ENCODE peak calls at places on chromosomes 11 and 22, in nine cellular contexts. X is endothelial cell of umbilical vein, J is HCT116, O is tibial nerve, C is body of pancreas, S is heart left ventricle, K is stomach, H is Peyer's patch, P is A549. Z is an unnamed sample.
A peak's percentile ranks its signal among the peaks of the same experiment; 100 is the strongest.

GRCh38 chr22:45073064-45073463 is 63.3 kb upstream of the PHF21B start:
- DNase-seq in H (no peak), K (no peak), O (no peak), X (no peak), C (no peak), S (no peak), P (no peak), J (no peak), Z (no peak)

GRCh38 chr22:17303441-17303839 is 65.8 kb upstream of the CECR2 start:
- DNase-seq in S (no peak), J (no peak), H (no peak), P (no peak), K (peak; percentile 13), X (no peak), O (no peak), C (no peak), Z (no peak)

GRCh38 chr11:3199537-3200295 is 18.9 kb downstream of the MRGPRG start:
- DNase-seq in C (no peak), P (no peak), S (no peak), X (no peak), J (no peak), H (no peak), K (no peak), O (no peak), Z (no peak)

GRCh38 chr11:67279589-67280340 is 9.3 kb upstream of the ANKRD13D start:
- DNase-seq in S (peak; percentile 52), P (no peak), O (no peak), J (no peak), X (no peak), H (peak; percentile 45), K (no peak), C (peak; percentile 2), Z (no peak)

GRCh38 chr11:43010042-43010441 is 301.8 kb upstream of the API5 start:
- DNase-seq in X (no peak), O (no peak), K (no peak), C (no peak), S (no peak), H (no peak), P (no peak), J (no peak), Z (no peak)

GRCh38 chr11:111982532-111983186 is 42.5 kb upstream of the DLAT start:
- DNase-seq in O (no peak), J (no peak), H (no peak), S (no peak), P (no peak), C (peak; percentile 29), K (no peak), X (no peak), Z (no peak)

GRCh38 chr11:93515438-93515837 is 27.8 kb downstream of the SMCO4 start:
- DNase-seq in P (no peak), C (no peak), H (no peak), O (no peak), J (no peak), X (peak; percentile 51), K (no peak), S (no peak), Z (no peak)

GRCh38 chr11:47147250-47147649 is 29.4 kb downstream of the ARFGAP2 start:
- DNase-seq in K (no peak), P (no peak), X (no peak), S (no peak), O (no peak), H (no peak), J (no peak), C (no peak), Z (no peak)

GRCh38 chr11:108112059-108112458 is 9.3 kb upstream of the ACAT1 start:
- DNase-seq in O (no peak), P (no peak), X (no peak), K (no peak), C (no peak), J (no peak), S (no peak), H (no peak), Z (no peak)

GRCh38 chr11:108111126-108111525 is 10.2 kb upstream of the ACAT1 start:
- DNase-seq in K (no peak), X (no peak), O (no peak), P (no peak), J (no peak), S (no peak), C (no peak), H (no peak), Z (no peak)

GRCh38 chr11:108117746-108118371 is 3.5 kb upstream of the ACAT1 start:
- DNase-seq in X (peak; percentile 64), P (peak; percentile 63), H (no peak), S (no peak), C (no peak), O (no peak), J (peak; percentile 52), K (no peak), Z (no peak)

GRCh38 chr11:108121274-108122155 is at the start of gene ACAT1:
- DNase-seq in J (peak; percentile 78), X (peak; percentile 92), O (peak; percentile 98), C (peak; percentile 98), P (peak; percentile 86), K (peak; percentile 99), H (peak; percentile 99), S (peak; percentile 100), Z (peak; percentile 77)

DNA sequence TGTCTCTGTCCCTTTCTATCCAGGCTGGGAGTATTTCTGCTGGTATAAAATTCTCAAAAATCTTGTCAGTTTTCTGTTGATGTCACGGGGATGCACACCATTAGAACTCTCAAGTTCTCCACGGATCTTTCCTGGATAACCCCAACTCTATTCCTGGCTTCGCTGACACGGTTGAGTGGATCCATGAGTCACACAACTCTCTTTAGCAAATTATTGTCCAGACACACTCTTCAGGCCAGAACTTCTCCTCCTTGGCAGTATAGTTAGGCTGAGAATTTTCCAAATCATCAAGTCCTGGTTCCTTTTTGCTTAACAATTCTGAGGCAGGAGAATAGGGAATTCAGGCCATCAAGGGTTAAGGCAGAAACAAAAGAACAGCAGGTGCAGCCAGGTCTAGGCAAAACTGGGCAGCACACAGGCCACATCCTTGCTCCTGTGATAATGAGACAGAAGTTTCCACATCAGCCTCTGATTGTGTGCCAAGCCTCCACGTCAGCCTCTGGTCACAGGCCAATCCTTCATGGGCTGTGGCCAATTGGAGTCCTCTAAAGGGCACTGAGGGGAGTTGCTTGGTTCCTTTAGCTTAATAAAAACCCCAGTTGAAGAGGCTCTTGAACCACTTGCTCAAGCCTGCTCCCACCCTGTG is 5.7 kb upstream of the ACAT1 start:
- DNase-seq in C (peak; percentile 95), O (peak; percentile 86), K (peak; percentile 91), J (no peak), H (peak; percentile 77), X (peak; percentile 93), S (peak; percentile 85), P (peak; percentile 53), Z (peak; percentile 16)
- TF ChIP-seq POLR2A in C (no peak), O (no peak), K (no peak), J (no peak), H (no peak), X (no peak), S (no peak), P (no peak), Z (no peak)

DNA sequence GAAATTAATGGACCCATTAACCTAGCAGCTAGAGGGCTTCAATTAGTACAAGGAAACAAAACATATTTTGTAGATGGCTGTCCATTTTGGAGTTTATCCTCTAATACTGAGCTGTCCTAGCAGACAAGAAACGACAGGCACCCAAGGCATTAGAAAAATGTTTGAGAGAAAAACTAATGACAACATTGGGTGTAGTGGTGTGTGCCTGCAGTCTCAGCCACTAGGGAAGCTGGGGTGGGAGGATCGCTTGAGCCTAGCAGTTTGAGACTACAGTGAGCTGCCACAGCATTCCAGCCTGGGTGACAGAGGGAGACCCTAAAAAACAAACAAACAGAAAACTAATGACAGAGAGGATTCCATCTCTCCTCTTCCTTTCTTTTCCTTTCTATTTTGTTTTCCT is 1.5 kb downstream of the A4GALT start:
- DNase-seq in S (no peak), O (no peak), K (no peak), J (no peak), C (no peak), H (no peak), P (no peak), X (no peak), Z (no peak)
- TF ChIP-seq POLR2A in S (no peak), O (no peak), K (no peak), J (no peak), C (no peak), H (no peak), P (no peak), X (no peak), Z (no peak)

GRCh38 chr22:21738081-21738480 is 2.5 kb upstream of the YPEL1 start:
- DNase-seq in K (no peak), H (no peak), O (no peak), P (no peak), C (no peak), X (no peak), J (no peak), S (no peak), Z (no peak)

GRCh38 chr22:21735198-21736083 is at the start of gene YPEL1:
- DNase-seq in J (peak; percentile 70), C (peak; percentile 98), H (peak; percentile 98), X (peak; percentile 98), S (peak; percentile 99), K (peak; percentile 98), O (peak; percentile 96), P (peak; percentile 94), Z (peak; percentile 89)

GRCh38 chr22:21736948-21737347 is 1.4 kb upstream of the YPEL1 start:
- DNase-seq in O (no peak), C (no peak), J (no peak), K (no peak), X (no peak), S (no peak), H (no peak), P (no peak), Z (no peak)

GRCh38 chr22:21734540-21735197 is 925 bp downstream of the YPEL1 start:
- DNase-seq in J (no peak), C (peak; percentile 19), X (peak; percentile 32), H (no peak), K (no peak), O (no peak), P (no peak), S (no peak), Z (no peak)

GRCh38 chr22:21736084-21736642 is 569 bp upstream of the YPEL1 start:
- DNase-seq in X (no peak), H (no peak), J (no peak), S (no peak), C (no peak), O (no peak), P (no peak), K (no peak), Z (no peak)
- TF ChIP-seq POLR2A in X (no peak), H (no peak), J (no peak), S (no peak), C (peak; percentile 54), O (no peak), P (peak; percentile 57), K (no peak), Z (no peak)

GRCh38 chr11:10566257-10566956 is 2.1 kb downstream of the LYVE1 start:
- DNase-seq in P (no peak), O (no peak), C (no peak), X (no peak), J (no peak), K (no peak), H (no peak), S (no peak), Z (no peak)

GRCh38 chr11:10564692-10565318 is 3.7 kb downstream of the LYVE1 start:
- DNase-seq in P (no peak), K (no peak), C (no peak), S (no peak), X (peak; percentile 49), J (no peak), H (no peak), O (no peak), Z (no peak)

GRCh38 chr11:10565493-10565892 is 3.0 kb downstream of the LYVE1 start:
- DNase-seq in X (no peak), O (no peak), C (no peak), S (no peak), K (no peak), P (no peak), H (no peak), J (no peak), Z (no peak)

GRCh38 chr11:10567466-10567865 is 999 bp downstream of the LYVE1 start:
- DNase-seq in X (no peak), S (no peak), J (no peak), P (no peak), O (no peak), H (no peak), K (no peak), C (no peak), Z (no peak)

DNA sequence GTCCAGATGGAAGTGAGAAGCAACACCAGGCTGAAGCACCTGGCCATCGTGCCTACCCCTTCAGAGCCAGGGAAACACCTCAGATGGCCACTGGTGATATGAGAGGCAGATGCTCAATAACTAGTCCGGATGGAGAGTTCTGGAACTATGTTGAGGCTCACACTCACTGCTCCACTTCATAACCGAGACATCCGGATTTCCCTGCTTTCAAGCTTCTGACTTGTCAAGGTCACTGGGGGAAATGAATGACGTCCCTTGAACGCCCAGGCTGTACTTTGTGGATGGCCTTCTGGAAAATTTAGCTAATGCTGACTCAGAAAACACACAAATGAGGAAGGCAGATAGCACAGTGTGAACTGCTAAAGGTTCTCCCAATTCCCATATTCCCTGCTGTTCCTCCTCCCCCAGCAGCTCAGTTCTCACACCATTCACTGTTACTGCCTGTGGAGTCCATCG is at the start of gene LYVE1:
- DNase-seq in S (no peak), O (no peak), C (peak; percentile 19), H (no peak), P (no peak), X (peak; percentile 93), J (no peak), K (no peak), Z (no peak)
- TF ChIP-seq POLR2A in S (no peak), O (no peak), C (peak; percentile 45), H (no peak), P (no peak), X (no peak), J (no peak), K (no peak), Z (no peak)

Z was measured in H54.